ENCODE peak calls at places on chromosomes 16 and 17, in six cellular contexts. G is A549, J is HCT116, T is GM23338, H is SK-N-SH, W is K562. Q is an unnamed sample.
A peak's percentile ranks its signal among the peaks of the same experiment; 100 is the strongest.

GRCh38 chr17:61647044-61647443 is 56.0 kb upstream of the NACA2 start:
- DNase-seq in G (no peak), J (no peak), T (no peak), H (no peak), W (no peak), Q (no peak)

GRCh38 chr16:8621572-8622314 is at the start of gene METTL22:
- DNase-seq in G (peak; percentile 88), J (peak; percentile 69), T (peak; percentile 89), H (peak; percentile 99), W (peak; percentile 99), Q (peak; percentile 33)

GRCh38 chr17:42548070-42548837 is 4.5 kb upstream of the HSD17B1 start:
- DNase-seq in G (peak; percentile 90), J (no peak), T (peak; percentile 98), H (peak; percentile 22), W (no peak), Q (no peak)

GRCh38 chr17:64331366-64331765 is 59.3 kb downstream of the PECAM1 start:
- DNase-seq in G (no peak), J (no peak), T (no peak), H (no peak), W (no peak), Q (no peak)

GRCh38 chr17:71302721-71303549 is 817.9 kb upstream of the SOX9 start:
- DNase-seq in G (no peak), J (peak; percentile 12), T (no peak), H (no peak), W (no peak), Q (no peak)

GRCh38 chr17:75252039-75252816 is 9.2 kb downstream of the GGA3 start:
- DNase-seq in G (no peak), J (no peak), T (no peak), H (no peak), W (no peak), Q (no peak)

GRCh38 chr16:85514601-85515318 is 98.4 kb upstream of the GSE1 start:
- DNase-seq in G (peak; percentile 92), J (peak; percentile 81), T (peak; percentile 61), H (peak; percentile 84), W (no peak), Q (peak; percentile 28)

GRCh38 chr16:50489187-50489586 is 59.0 kb upstream of the NKD1 start:
- DNase-seq in G (no peak), J (no peak), T (no peak), H (no peak), W (no peak), Q (no peak)

GRCh38 chr17:39867084-39867890 is 715 bp upstream of the ZPBP2 start:
- DNase-seq in G (no peak), J (no peak), T (no peak), H (no peak), W (no peak), Q (no peak)

GRCh38 chr16:65069090-65069489 is 52.8 kb downstream of the CDH11 start:
- DNase-seq in G (peak; percentile 23), J (no peak), T (no peak), H (no peak), W (no peak), Q (no peak)

GRCh38 chr17:19736071-19736470 is 12.0 kb downstream of the ALDH3A1 start:
- DNase-seq in G (no peak), J (no peak), T (no peak), H (no peak), W (no peak), Q (no peak)

GRCh38 chr17:4777969-4778760 is 6.5 kb downstream of the TM4SF5 start:
- DNase-seq in G (no peak), J (no peak), T (no peak), H (no peak), W (no peak), Q (no peak)

GRCh38 chr16:57615813-57616212 is 12.6 kb upstream of the ADGRG1 start:
- DNase-seq in G (no peak), J (no peak), T (no peak), H (peak; percentile 8), W (no peak), Q (no peak)

GRCh38 chr17:82863646-82863940 is 23.8 kb upstream of the ZNF750 start:
- DNase-seq in G (no peak), J (no peak), T (no peak), H (no peak), W (no peak), Q (no peak)

GRCh38 chr16:81723098-81723723 is 55.9 kb upstream of the PLCG2 start:
- DNase-seq in G (peak; percentile 92), J (peak; percentile 92), T (peak; percentile 94), H (peak; percentile 83), W (peak; percentile 63), Q (peak; percentile 46)

GRCh38 chr17:27630607-27631408 is at the start of gene LGALS9:
- DNase-seq in G (no peak), J (no peak), T (no peak), H (no peak), W (no peak), Q (no peak)

GRCh38 chr17:2111691-2112090 is 56.8 kb downstream of the HIC1 start:
- DNase-seq in G (no peak), J (no peak), T (no peak), H (no peak), W (no peak), Q (no peak)

GRCh38 chr16:55842369-55843104 is 9.6 kb upstream of the CES1 start:
- DNase-seq in G (peak; percentile 64), J (peak; percentile 18), T (peak; percentile 76), H (peak; percentile 70), W (peak; percentile 61), Q (peak; percentile 17)

GRCh38 chr16:68492151-68492500 is 43.8 kb upstream of the SMPD3 start:
- DNase-seq in G (no peak), J (no peak), T (no peak), H (no peak), W (no peak), Q (no peak)

GRCh38 chr16:68491576-68491950 is 43.3 kb upstream of the SMPD3 start:
- DNase-seq in G (no peak), J (no peak), T (no peak), H (no peak), W (no peak), Q (no peak)

GRCh38 chr16:68493412-68494070 is 45.2 kb upstream of the SMPD3 start:
- DNase-seq in G (no peak), J (no peak), T (no peak), H (no peak), W (no peak), Q (no peak)

GRCh38 chr16:68490829-68491575 is 42.7 kb upstream of the SMPD3 start:
- DNase-seq in G (peak; percentile 27), J (peak; percentile 74), T (peak; percentile 28), H (no peak), W (no peak), Q (peak; percentile 52)

DNA sequence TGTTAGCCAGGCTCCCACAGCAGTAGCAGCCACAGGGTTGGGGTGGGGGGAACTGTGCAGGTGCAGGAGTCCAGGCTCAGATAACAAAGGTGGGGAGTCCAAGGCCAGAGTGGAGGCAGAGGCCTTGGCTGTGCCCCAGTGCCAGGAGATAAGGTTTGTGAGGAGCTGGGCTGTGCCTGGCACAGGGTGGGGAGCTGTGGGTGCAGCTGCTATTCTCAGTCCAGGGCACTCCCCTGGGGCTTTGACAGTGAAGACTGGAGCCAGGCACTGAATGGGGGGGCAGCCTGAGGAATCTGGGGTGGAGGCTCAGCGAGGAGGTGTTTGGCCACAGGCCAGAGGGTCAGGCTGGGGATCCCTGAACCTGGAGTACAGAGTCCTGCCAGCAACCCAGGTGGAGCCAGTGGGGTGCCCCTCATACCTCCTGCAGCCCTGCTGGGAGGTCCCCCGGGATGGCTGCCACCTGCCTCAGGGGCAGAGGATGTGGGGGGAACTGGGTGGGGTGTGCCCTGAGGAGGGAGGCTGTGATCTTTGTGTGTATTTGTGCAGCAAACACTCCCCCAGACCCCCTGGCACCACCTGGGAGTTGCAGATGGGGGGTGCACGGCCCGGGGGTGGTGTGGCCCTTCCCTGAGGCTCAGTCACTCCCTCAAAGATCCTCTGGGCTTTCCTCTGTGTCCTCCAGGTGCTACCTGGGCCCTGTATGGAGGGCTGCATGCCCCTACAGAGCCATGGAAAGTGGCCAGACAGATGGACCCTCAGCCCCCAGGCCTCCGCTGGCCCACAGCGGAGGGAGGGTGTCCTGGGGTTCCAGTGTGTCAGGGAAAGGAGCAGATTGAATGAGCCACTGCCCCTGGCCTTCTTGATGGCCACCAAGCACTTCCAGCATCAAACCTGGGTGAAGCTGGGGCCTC is 44.4 kb upstream of the SMPD3 start:
- DNase-seq in G (no peak), J (no peak), T (no peak), H (no peak), W (no peak), Q (no peak)
- TF ChIP-seq REST in G (no peak), J (no peak), T (no peak), H (no peak), W (no peak), Q (no peak)

DNA sequence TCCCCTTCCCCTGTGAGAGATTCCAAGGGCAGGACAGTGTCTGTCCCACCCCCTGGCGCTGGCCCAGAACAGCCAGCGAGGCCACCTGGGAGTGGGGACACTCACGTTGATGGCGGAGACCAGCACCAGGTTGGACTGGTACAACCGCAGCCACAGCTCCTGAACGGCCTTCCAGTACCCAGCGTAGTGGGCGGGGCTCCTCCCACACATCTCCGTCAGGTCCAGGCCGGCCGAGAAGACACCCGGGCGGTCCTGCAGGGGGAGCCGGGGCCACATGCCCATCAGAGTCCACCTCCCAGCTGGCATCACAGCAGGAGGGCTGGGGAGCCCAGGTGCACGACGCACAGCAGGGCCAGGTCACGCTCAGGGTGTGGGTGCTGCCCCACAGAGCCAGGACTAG is 7.1 kb downstream of the ECI1 start:
- DNase-seq in G (no peak), J (no peak), T (peak; percentile 64), H (peak; percentile 66), W (peak; percentile 46), Q (no peak)
- TF ChIP-seq REST in G (no peak), J (no peak), T (no peak), H (no peak), W (no peak), Q (no peak)

GRCh38 chr16:48321307-48322036 is 63.7 kb downstream of the SIAH1 start:
- DNase-seq in G (no peak), J (no peak), T (no peak), H (no peak), W (no peak), Q (no peak)
- TF ChIP-seq REST in G (no peak), J (no peak), T (no peak), H (no peak), W (no peak), Q (no peak)

GRCh38 chr17:45334701-45335677 is 18.2 kb upstream of the MAP3K14 start:
- DNase-seq in G (no peak), J (no peak), T (no peak), H (no peak), W (no peak), Q (no peak)
- TF ChIP-seq REST in G (no peak), J (no peak), T (no peak), H (no peak), W (no peak), Q (no peak)

GRCh38 chr17:30211371-30211770 is 24.1 kb downstream of the SLC6A4 start:
- DNase-seq in G (no peak), J (no peak), T (no peak), H (no peak), W (no peak), Q (no peak)
- TF ChIP-seq REST in G (no peak), J (no peak), T (no peak), H (no peak), W (no peak), Q (no peak)

GRCh38 chr16:86881118-86881510 is 302.8 kb downstream of the FOXL1 start:
- DNase-seq in G (no peak), J (no peak), T (no peak), H (no peak), W (no peak), Q (no peak)
- TF ChIP-seq REST in G (no peak), J (no peak), T (no peak), H (no peak), W (no peak), Q (no peak)

GRCh38 chr17:68161644-68162428 is 86.0 kb upstream of the AMZ2 start:
- DNase-seq in G (no peak), J (no peak), T (no peak), H (no peak), W (no peak), Q (no peak)
- TF ChIP-seq REST in G (no peak), J (no peak), T (no peak), H (no peak), W (no peak), Q (no peak)

Q was measured in Panc1.